ENCODE peak calls at places on chromosomes 13 and 19, in seven cellular contexts. J, H, T, K, C, S and I are unnamed samples.

GRCh38 chr19:16233836-16234551 is 36.3 kb downstream of the AP1M1 start:
- DNase-seq in T (no peak), C (no peak), J (no peak), H (no peak), S (no peak), K (no peak), I (no peak)

GRCh38 chr13:94479559-94480095 is at the start of gene DCT:
- DNase-seq in H (peak), K (no peak), C (no peak), T (no peak), J (peak), S (no peak), I (no peak)

GRCh38 chr13:38366954-38367645 is 17.4 kb downstream of the UFM1 start:
- DNase-seq in K (no peak), J (no peak), C (peak), H (no peak), S (no peak), T (no peak), I (no peak)

GRCh38 chr19:58001895-58002369 is 688 bp downstream of the ZNF606 start:
- DNase-seq in K (no peak), C (no peak), H (no peak), J (no peak), T (no peak), S (peak), I (no peak)

GRCh38 chr19:495440-496332 is 600 bp upstream of the MADCAM1 start:
- DNase-seq in T (no peak), J (no peak), S (peak), C (peak), K (no peak), H (peak), I (no peak)

GRCh38 chr13:84870190-84870589 is 929.0 kb downstream of the SLITRK6 start:
- DNase-seq in C (peak), T (no peak), J (no peak), K (no peak), S (no peak), H (no peak), I (no peak)

GRCh38 chr13:45119469-45119989 is 781 bp upstream of the GTF2F2 start:
- DNase-seq in C (no peak), K (peak), J (no peak), T (no peak), H (peak), S (peak), I (no peak)

GRCh38 chr19:9406798-9407352 is 28.5 kb downstream of the ZNF266 start:
- DNase-seq in T (peak), S (peak), C (no peak), H (no peak), J (no peak), K (peak), I (peak)

GRCh38 chr19:13022859-13023636 is 27.8 kb downstream of the NFIX start:
- DNase-seq in T (peak), H (peak), C (peak), S (peak), J (no peak), K (no peak), I (peak)

GRCh38 chr19:46181386-46181774 is 33.3 kb downstream of the IGFL2 start:
- DNase-seq in S (no peak), K (no peak), H (no peak), T (no peak), C (peak), J (no peak), I (no peak)

GRCh38 chr13:34951528-34951927 is 9.5 kb downstream of the NBEA start:
- DNase-seq in K (no peak), C (no peak), T (no peak), J (no peak), H (no peak), S (no peak), I (no peak)

GRCh38 chr13:43303040-43303729 is 279.8 kb downstream of the DNAJC15 start:
- DNase-seq in H (peak), K (no peak), C (peak), J (peak), S (peak), T (peak), I (peak)

GRCh38 chr19:30516111-30516510 is 143.9 kb downstream of the ZNF536 start:
- DNase-seq in J (no peak), T (no peak), H (no peak), C (no peak), S (no peak), K (no peak), I (no peak)

GRCh38 chr19:50729894-50730293 is 6.7 kb downstream of the CLEC11A start:
- DNase-seq in T (no peak), J (no peak), H (no peak), S (no peak), K (no peak), C (no peak), I (no peak)

GRCh38 chr19:3372413-3372812 is 6.0 kb downstream of the NFIC start:
- DNase-seq in J (no peak), S (no peak), C (no peak), K (no peak), T (no peak), H (no peak), I (no peak)
- H3K27ac ChIP-seq in J (no peak), S (no peak), C (no peak), K (no peak), T (no peak), H (no peak), I (no peak)

GRCh38 chr19:38047641-38048040 is 140.6 kb downstream of the SIPA1L3 start:
- DNase-seq in H (peak), J (no peak), S (no peak), T (no peak), K (no peak), C (no peak), I (no peak)
- H3K27ac ChIP-seq in H (peak), J (no peak), S (peak), T (no peak), K (peak), C (no peak), I (no peak)

GRCh38 chr13:36358352-36358751 is 12.2 kb upstream of the SPART start:
- DNase-seq in H (no peak), C (no peak), K (no peak), J (no peak), T (no peak), S (no peak), I (no peak)
- H3K27ac ChIP-seq in H (no peak), C (no peak), K (no peak), J (no peak), T (no peak), S (no peak), I (peak)

GRCh38 chr19:43605875-43606568 is 5.9 kb upstream of the SRRM5 start:
- DNase-seq in J (no peak), T (no peak), C (no peak), S (no peak), K (no peak), H (no peak), I (no peak)
- H3K27ac ChIP-seq in J (no peak), T (no peak), C (no peak), S (no peak), K (no peak), H (no peak), I (peak)

GRCh38 chr13:35992964-35993363 is 138.2 kb downstream of the DCLK1 start:
- DNase-seq in J (no peak), H (no peak), K (no peak), C (no peak), T (no peak), S (no peak), I (no peak)
- H3K27ac ChIP-seq in J (no peak), H (no peak), K (no peak), C (no peak), T (no peak), S (no peak), I (no peak)

DNA sequence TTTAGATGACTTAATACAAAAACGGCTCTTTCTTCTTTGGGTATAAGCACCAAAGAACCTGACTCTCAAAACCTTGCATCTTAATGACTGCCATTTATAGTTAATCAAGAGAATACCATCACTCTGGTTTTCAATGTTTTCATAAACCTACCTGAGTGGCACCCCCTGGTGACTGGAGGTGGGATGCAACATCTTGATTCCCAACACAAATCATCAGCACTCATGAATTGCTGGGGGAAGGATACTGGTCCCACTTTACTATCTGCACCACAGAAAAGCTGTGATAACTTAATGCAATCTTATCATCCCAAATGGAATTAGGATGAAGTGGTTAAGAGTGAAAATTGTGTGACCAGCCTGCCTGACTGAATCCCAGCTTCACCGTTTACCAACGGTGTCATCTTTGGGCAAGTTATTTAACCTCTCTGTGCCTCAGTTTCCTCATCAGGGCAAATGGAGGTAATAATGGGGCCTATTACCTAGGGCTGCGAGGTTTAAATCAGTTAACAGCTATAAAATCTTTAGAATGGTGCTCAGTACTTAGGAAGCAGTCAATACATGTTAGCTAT is 366.4 kb downstream of the KLF12 start:
- DNase-seq in T (no peak), H (peak), C (peak), K (no peak), S (no peak), J (no peak), I (no peak)
- H3K27ac ChIP-seq in T (peak), H (peak), C (no peak), K (peak), S (no peak), J (peak), I (peak)